ENCODE peak calls at places on chromosomes 5 and 9, in seven cellular contexts. One of them, this sample, is unnamed.

GRCh38 chr5:128083811-128084227 is 253 bp downstream of the SLC12A2 start:
- DNase-seq in neural crest cell: peak
- DNase-seq in adipocyte: peak
- DNase-seq in small intestine: no peak
- DNase-seq in EH: no peak
- DNase-seq in stimulated activated effector memory CD8-positive, alpha-beta T cell treated with anti-CD3 and anti-CD28 coated beads, Interleukin-12 subunit alpha, Interleukin-12 subunit beta, amount 100 ng/mL, for 72 hours: no peak
- DNase-seq in activated CD4-positive, CD25-positive, alpha-beta regulatory T cell: peak
- DNase-seq in this sample: no peak

GRCh38 chr9:133087429-133088145 is 25.8 kb downstream of the CEL start:
- DNase-seq in neural crest cell: no peak
- DNase-seq in adipocyte: no peak
- DNase-seq in small intestine: no peak
- DNase-seq in EH: no peak
- DNase-seq in stimulated activated effector memory CD8-positive, alpha-beta T cell treated with anti-CD3 and anti-CD28 coated beads, Interleukin-12 subunit alpha, Interleukin-12 subunit beta, amount 100 ng/mL, for 72 hours: no peak
- DNase-seq in activated CD4-positive, CD25-positive, alpha-beta regulatory T cell: no peak
- DNase-seq in this sample: no peak

GRCh38 chr5:111935835-111936234 is 178.8 kb upstream of the NREP start:
- DNase-seq in neural crest cell: no peak
- DNase-seq in adipocyte: no peak
- DNase-seq in small intestine: no peak
- DNase-seq in EH: peak
- DNase-seq in stimulated activated effector memory CD8-positive, alpha-beta T cell treated with anti-CD3 and anti-CD28 coated beads, Interleukin-12 subunit alpha, Interleukin-12 subunit beta, amount 100 ng/mL, for 72 hours: no peak
- DNase-seq in activated CD4-positive, CD25-positive, alpha-beta regulatory T cell: no peak
- DNase-seq in this sample: no peak

GRCh38 chr5:129110742-129111141 is 16.2 kb downstream of the ISOC1 start:
- DNase-seq in neural crest cell: no peak
- DNase-seq in adipocyte: no peak
- DNase-seq in small intestine: no peak
- DNase-seq in EH: peak
- DNase-seq in stimulated activated effector memory CD8-positive, alpha-beta T cell treated with anti-CD3 and anti-CD28 coated beads, Interleukin-12 subunit alpha, Interleukin-12 subunit beta, amount 100 ng/mL, for 72 hours: no peak
- DNase-seq in activated CD4-positive, CD25-positive, alpha-beta regulatory T cell: no peak
- DNase-seq in this sample: no peak

GRCh38 chr5:171415115-171415730 is 4.2 kb upstream of the FGF18 start:
- DNase-seq in neural crest cell: no peak
- DNase-seq in adipocyte: peak
- DNase-seq in small intestine: no peak
- DNase-seq in EH: peak
- DNase-seq in stimulated activated effector memory CD8-positive, alpha-beta T cell treated with anti-CD3 and anti-CD28 coated beads, Interleukin-12 subunit alpha, Interleukin-12 subunit beta, amount 100 ng/mL, for 72 hours: no peak
- DNase-seq in activated CD4-positive, CD25-positive, alpha-beta regulatory T cell: no peak
- DNase-seq in this sample: no peak

GRCh38 chr5:124996764-124997077 is 250.3 kb upstream of the ZNF608 start:
- DNase-seq in neural crest cell: no peak
- DNase-seq in adipocyte: peak
- DNase-seq in small intestine: no peak
- DNase-seq in EH: peak
- DNase-seq in stimulated activated effector memory CD8-positive, alpha-beta T cell treated with anti-CD3 and anti-CD28 coated beads, Interleukin-12 subunit alpha, Interleukin-12 subunit beta, amount 100 ng/mL, for 72 hours: no peak
- DNase-seq in activated CD4-positive, CD25-positive, alpha-beta regulatory T cell: no peak
- DNase-seq in this sample: no peak

GRCh38 chr9:129675656-129676055 is 10.2 kb downstream of the PRRX2 start:
- DNase-seq in neural crest cell: no peak
- DNase-seq in adipocyte: peak
- DNase-seq in small intestine: no peak
- DNase-seq in EH: no peak
- DNase-seq in stimulated activated effector memory CD8-positive, alpha-beta T cell treated with anti-CD3 and anti-CD28 coated beads, Interleukin-12 subunit alpha, Interleukin-12 subunit beta, amount 100 ng/mL, for 72 hours: no peak
- DNase-seq in activated CD4-positive, CD25-positive, alpha-beta regulatory T cell: no peak
- DNase-seq in this sample: no peak

GRCh38 chr9:38178282-38178681 is 109.3 kb upstream of the SHB start:
- DNase-seq in neural crest cell: no peak
- DNase-seq in adipocyte: no peak
- DNase-seq in small intestine: no peak
- DNase-seq in EH: no peak
- DNase-seq in stimulated activated effector memory CD8-positive, alpha-beta T cell treated with anti-CD3 and anti-CD28 coated beads, Interleukin-12 subunit alpha, Interleukin-12 subunit beta, amount 100 ng/mL, for 72 hours: no peak
- DNase-seq in activated CD4-positive, CD25-positive, alpha-beta regulatory T cell: no peak
- DNase-seq in this sample: no peak

GRCh38 chr5:134174841-134175839 is 1.6 kb downstream of the SKP1 start:
- DNase-seq in neural crest cell: no peak
- DNase-seq in adipocyte: peak
- DNase-seq in small intestine: peak
- DNase-seq in EH: peak
- DNase-seq in stimulated activated effector memory CD8-positive, alpha-beta T cell treated with anti-CD3 and anti-CD28 coated beads, Interleukin-12 subunit alpha, Interleukin-12 subunit beta, amount 100 ng/mL, for 72 hours: no peak
- DNase-seq in activated CD4-positive, CD25-positive, alpha-beta regulatory T cell: no peak
- DNase-seq in this sample: no peak

GRCh38 chr9:135309763-135310125 is 169.8 kb upstream of the PPP1R26 start:
- DNase-seq in neural crest cell: no peak
- DNase-seq in adipocyte: no peak
- DNase-seq in small intestine: no peak
- DNase-seq in EH: no peak
- DNase-seq in stimulated activated effector memory CD8-positive, alpha-beta T cell treated with anti-CD3 and anti-CD28 coated beads, Interleukin-12 subunit alpha, Interleukin-12 subunit beta, amount 100 ng/mL, for 72 hours: no peak
- DNase-seq in activated CD4-positive, CD25-positive, alpha-beta regulatory T cell: no peak
- DNase-seq in this sample: peak

GRCh38 chr9:92406506-92406905 is 2.1 kb upstream of the OGN start:
- DNase-seq in neural crest cell: no peak
- DNase-seq in adipocyte: peak
- DNase-seq in small intestine: peak
- DNase-seq in EH: no peak
- DNase-seq in stimulated activated effector memory CD8-positive, alpha-beta T cell treated with anti-CD3 and anti-CD28 coated beads, Interleukin-12 subunit alpha, Interleukin-12 subunit beta, amount 100 ng/mL, for 72 hours: no peak
- DNase-seq in activated CD4-positive, CD25-positive, alpha-beta regulatory T cell: no peak
- DNase-seq in this sample: peak

GRCh38 chr5:73232266-73233041 is 59.5 kb downstream of the TMEM174 start:
- DNase-seq in neural crest cell: no peak
- DNase-seq in adipocyte: no peak
- DNase-seq in small intestine: no peak
- DNase-seq in EH: peak
- DNase-seq in stimulated activated effector memory CD8-positive, alpha-beta T cell treated with anti-CD3 and anti-CD28 coated beads, Interleukin-12 subunit alpha, Interleukin-12 subunit beta, amount 100 ng/mL, for 72 hours: no peak
- DNase-seq in activated CD4-positive, CD25-positive, alpha-beta regulatory T cell: no peak
- DNase-seq in this sample: no peak

GRCh38 chr5:61941637-61942036 is 364.4 kb upstream of the KIF2A start:
- DNase-seq in neural crest cell: no peak
- DNase-seq in adipocyte: peak
- DNase-seq in small intestine: no peak
- DNase-seq in EH: no peak
- DNase-seq in stimulated activated effector memory CD8-positive, alpha-beta T cell treated with anti-CD3 and anti-CD28 coated beads, Interleukin-12 subunit alpha, Interleukin-12 subunit beta, amount 100 ng/mL, for 72 hours: no peak
- DNase-seq in activated CD4-positive, CD25-positive, alpha-beta regulatory T cell: no peak
- DNase-seq in this sample: no peak

GRCh38 chr5:107100121-107100520 is 570.6 kb downstream of the EFNA5 start:
- DNase-seq in neural crest cell: no peak
- DNase-seq in adipocyte: no peak
- DNase-seq in small intestine: no peak
- DNase-seq in EH: no peak
- DNase-seq in stimulated activated effector memory CD8-positive, alpha-beta T cell treated with anti-CD3 and anti-CD28 coated beads, Interleukin-12 subunit alpha, Interleukin-12 subunit beta, amount 100 ng/mL, for 72 hours: no peak
- DNase-seq in activated CD4-positive, CD25-positive, alpha-beta regulatory T cell: no peak
- DNase-seq in this sample: no peak

GRCh38 chr9:82780017-82780416 is 282.9 kb downstream of the RASEF start:
- DNase-seq in neural crest cell: no peak
- DNase-seq in adipocyte: no peak
- DNase-seq in small intestine: no peak
- DNase-seq in EH: no peak
- DNase-seq in stimulated activated effector memory CD8-positive, alpha-beta T cell treated with anti-CD3 and anti-CD28 coated beads, Interleukin-12 subunit alpha, Interleukin-12 subunit beta, amount 100 ng/mL, for 72 hours: no peak
- DNase-seq in activated CD4-positive, CD25-positive, alpha-beta regulatory T cell: no peak
- DNase-seq in this sample: no peak

GRCh38 chr5:157546456-157547100 is 29.0 kb downstream of the ADAM19 start:
- DNase-seq in neural crest cell: no peak
- DNase-seq in adipocyte: no peak
- DNase-seq in small intestine: no peak
- DNase-seq in EH: peak
- DNase-seq in stimulated activated effector memory CD8-positive, alpha-beta T cell treated with anti-CD3 and anti-CD28 coated beads, Interleukin-12 subunit alpha, Interleukin-12 subunit beta, amount 100 ng/mL, for 72 hours: no peak
- DNase-seq in activated CD4-positive, CD25-positive, alpha-beta regulatory T cell: no peak
- DNase-seq in this sample: no peak

GRCh38 chr9:121684381-121685145 is 33.1 kb downstream of the DAB2IP start:
- DNase-seq in neural crest cell: peak
- DNase-seq in adipocyte: peak
- DNase-seq in small intestine: peak
- DNase-seq in EH: peak
- DNase-seq in stimulated activated effector memory CD8-positive, alpha-beta T cell treated with anti-CD3 and anti-CD28 coated beads, Interleukin-12 subunit alpha, Interleukin-12 subunit beta, amount 100 ng/mL, for 72 hours: no peak
- DNase-seq in activated CD4-positive, CD25-positive, alpha-beta regulatory T cell: no peak
- DNase-seq in this sample: no peak

GRCh38 chr9:28234133-28234898 is 661.0 kb upstream of the C9orf72 start:
- DNase-seq in neural crest cell: no peak
- DNase-seq in adipocyte: peak
- DNase-seq in small intestine: no peak
- DNase-seq in EH: no peak
- DNase-seq in stimulated activated effector memory CD8-positive, alpha-beta T cell treated with anti-CD3 and anti-CD28 coated beads, Interleukin-12 subunit alpha, Interleukin-12 subunit beta, amount 100 ng/mL, for 72 hours: no peak
- DNase-seq in activated CD4-positive, CD25-positive, alpha-beta regulatory T cell: no peak
- DNase-seq in this sample: no peak

GRCh38 chr9:68832853-68833518 is 127.9 kb downstream of the PIP5K1B start:
- DNase-seq in neural crest cell: no peak
- DNase-seq in adipocyte: no peak
- DNase-seq in small intestine: no peak
- DNase-seq in EH: no peak
- DNase-seq in stimulated activated effector memory CD8-positive, alpha-beta T cell treated with anti-CD3 and anti-CD28 coated beads, Interleukin-12 subunit alpha, Interleukin-12 subunit beta, amount 100 ng/mL, for 72 hours: no peak
- DNase-seq in activated CD4-positive, CD25-positive, alpha-beta regulatory T cell: no peak
- DNase-seq in this sample: no peak

GRCh38 chr5:71899865-71900342 is 180.8 kb downstream of the CARTPT start:
- DNase-seq in neural crest cell: no peak
- DNase-seq in adipocyte: no peak
- DNase-seq in small intestine: peak
- DNase-seq in EH: peak
- DNase-seq in stimulated activated effector memory CD8-positive, alpha-beta T cell treated with anti-CD3 and anti-CD28 coated beads, Interleukin-12 subunit alpha, Interleukin-12 subunit beta, amount 100 ng/mL, for 72 hours: no peak
- DNase-seq in activated CD4-positive, CD25-positive, alpha-beta regulatory T cell: no peak
- DNase-seq in this sample: no peak

GRCh38 chr5:54704825-54705224 is 187.3 kb downstream of the SNX18 start:
- DNase-seq in neural crest cell: no peak
- DNase-seq in adipocyte: no peak
- DNase-seq in small intestine: no peak
- DNase-seq in EH: no peak
- DNase-seq in stimulated activated effector memory CD8-positive, alpha-beta T cell treated with anti-CD3 and anti-CD28 coated beads, Interleukin-12 subunit alpha, Interleukin-12 subunit beta, amount 100 ng/mL, for 72 hours: no peak
- DNase-seq in activated CD4-positive, CD25-positive, alpha-beta regulatory T cell: no peak
- DNase-seq in this sample: no peak